ENCODE peak calls at places on chromosomes 11 and 22, in eight cellular contexts. Q is hypothalamus; F is LoVo; T is astrocyte of the cerebellum; A is AG09309; U is CD4-positive, alpha-beta T cell; J is posterior cingulate gyrus; D is NCI-H774. P is an unnamed sample.

GRCh38 chr22:25085930-25086901 is 113.4 kb upstream of the CRYBB3 start:
- DNase-seq in Q (no peak), U (no peak), D (no peak), F (no peak), T (no peak), J (no peak), A (no peak), P (no peak)

GRCh38 chr11:74388678-74389327 is 9.4 kb downstream of the PGM2L1 start:
- DNase-seq in D (peak), Q (no peak), U (peak), A (peak), F (peak), T (peak), J (peak), P (no peak)

GRCh38 chr11:118060879-118061278 is 16.0 kb upstream of the TMPRSS4 start:
- DNase-seq in T (no peak), D (no peak), F (no peak), A (no peak), U (peak), Q (no peak), J (no peak), P (no peak)

GRCh38 chr22:29555065-29555644 is 1.6 kb upstream of the THOC5 start:
- DNase-seq in A (no peak), D (no peak), J (no peak), F (no peak), T (peak), Q (peak), U (no peak), P (no peak)

GRCh38 chr11:130677486-130678153 is 229.2 kb downstream of the ADAMTS15 start:
- DNase-seq in J (no peak), T (peak), U (no peak), F (peak), D (no peak), Q (no peak), A (peak), P (no peak)

GRCh38 chr22:29071261-29072045 is 1.4 kb upstream of the KREMEN1 start:
- DNase-seq in Q (peak), D (peak), F (peak), U (no peak), A (no peak), J (no peak), T (no peak), P (no peak)

GRCh38 chr11:1039481-1040427 is 3.2 kb upstream of the MUC6 start:
- DNase-seq in F (no peak), U (no peak), A (no peak), T (no peak), Q (no peak), D (no peak), J (no peak), P (no peak)

GRCh38 chr22:24402460-24403192 is 24.8 kb upstream of the ADORA2A start:
- DNase-seq in Q (no peak), J (no peak), D (peak), F (peak), A (peak), U (no peak), T (peak), P (peak)

GRCh38 chr11:66885469-66886316 is 28.8 kb downstream of the LRFN4 start:
- DNase-seq in A (no peak), U (no peak), J (no peak), Q (no peak), F (no peak), D (no peak), T (no peak), P (no peak)

GRCh38 chr11:27471067-27471587 is 1.5 kb downstream of the LGR4 start:
- DNase-seq in U (no peak), J (no peak), A (no peak), Q (no peak), F (no peak), D (no peak), T (no peak), P (no peak)

GRCh38 chr22:37675930-37676571 is 615 bp downstream of the LGALS1 start:
- DNase-seq in Q (no peak), A (no peak), D (no peak), F (no peak), T (no peak), U (no peak), J (no peak), P (no peak)

GRCh38 chr11:76443254-76443935 is 1.4 kb upstream of the EMSY start:
- DNase-seq in U (no peak), D (no peak), F (peak), T (no peak), J (no peak), Q (no peak), A (no peak), P (no peak)

GRCh38 chr11:6523253-6523652 is 26.2 kb downstream of the DNHD1 start:
- DNase-seq in U (no peak), Q (no peak), F (peak), A (peak), D (no peak), T (peak), J (no peak), P (no peak)

GRCh38 chr11:123302751-123303195 is 107.7 kb upstream of the CLMP start:
- DNase-seq in J (no peak), T (peak), F (no peak), U (no peak), Q (no peak), D (no peak), A (peak), P (no peak)

GRCh38 chr22:44304354-44304753 is 8.4 kb downstream of the SHISAL1 start:
- DNase-seq in D (no peak), Q (no peak), F (no peak), T (no peak), U (no peak), A (peak), J (no peak), P (no peak)

GRCh38 chr11:7314811-7315604 is 63.3 kb downstream of the SYT9 start:
- DNase-seq in A (no peak), U (no peak), T (no peak), J (no peak), D (no peak), F (no peak), Q (no peak), P (no peak)

GRCh38 chr11:131898872-131899400 is 528.5 kb downstream of the NTM start:
- DNase-seq in J (no peak), D (no peak), T (no peak), Q (no peak), F (no peak), A (no peak), U (no peak), P (no peak)

GRCh38 chr22:19772673-19773469 is 12.3 kb downstream of the TBX1 start:
- DNase-seq in T (no peak), Q (no peak), F (no peak), D (no peak), A (no peak), U (no peak), J (no peak), P (no peak)

GRCh38 chr11:7973011-7973410 is 7.8 kb upstream of the NLRP10 start:
- DNase-seq in A (peak), D (no peak), F (no peak), U (no peak), Q (no peak), J (no peak), T (no peak), P (no peak)

GRCh38 chr11:6612008-6612815 is at the start of gene TAF10:
- DNase-seq in T (peak), D (peak), Q (peak), A (peak), F (peak), U (peak), J (peak), P (peak)

GRCh38 chr11:47377571-47378010 is 756 bp downstream of the SPI1 start:
- DNase-seq in D (no peak), Q (no peak), F (no peak), U (no peak), T (no peak), J (no peak), A (no peak), P (no peak)

P was measured in smooth muscle cell of the brain vasculature.